ENCODE peak calls at places on chromosomes 4 and X, in four cellular contexts. J is testis, B is uterus, N is hepatocyte. E is an unnamed sample.
A peak's percentile ranks its signal among the peaks of the same experiment; 100 is the strongest.

GRCh38 chr4:99462875-99463464 is 27.8 kb upstream of the ADH7 start:
- DNase-seq in N (peak; percentile 77), B (peak; percentile 39), J (peak; percentile 71), E (peak; percentile 52)

GRCh38 chr4:39464886-39465501 is 6.1 kb downstream of the LIAS start:
- DNase-seq in N (peak; percentile 76), J (no peak), B (no peak), E (no peak)

GRCh38 chr4:108560624-108561023 is 59.8 kb upstream of the RPL34 start:
- DNase-seq in B (no peak), N (no peak), J (no peak), E (no peak)

GRCh38 chrX:77595848-77596247 is 148.7 kb downstream of the FGF16 start:
- DNase-seq in B (no peak), N (no peak), J (no peak), E (no peak)

GRCh38 chrX:102963955-102964354 is 26.9 kb downstream of the RAB40AL start:
- DNase-seq in N (no peak), J (no peak), B (no peak), E (no peak)

GRCh38 chr4:127622923-127623754 is 9.6 kb upstream of the INTU start:
- DNase-seq in B (peak; percentile 29), J (peak; percentile 43), N (peak; percentile 73), E (no peak)

GRCh38 chr4:85968945-85969830 is 390.7 kb downstream of the MAPK10 start:
- DNase-seq in B (no peak), N (peak; percentile 59), J (no peak), E (no peak)

GRCh38 chr4:87112063-87112462 is 108.4 kb downstream of the KLHL8 start:
- DNase-seq in J (no peak), B (no peak), N (no peak), E (no peak)

GRCh38 chr4:100633269-100633668 is 115.4 kb upstream of the EMCN start:
- DNase-seq in B (no peak), J (no peak), N (no peak), E (no peak)

GRCh38 chrX:100649550-100650356 is 5.8 kb downstream of the SRPX2 start:
- DNase-seq in N (peak; percentile 81), B (peak; percentile 79), J (peak; percentile 59), E (peak; percentile 47)

GRCh38 chrX:102042706-102043325 is 82.7 kb upstream of the TCEAL2 start:
- DNase-seq in N (no peak), B (no peak), J (no peak), E (no peak)

GRCh38 chrX:40094041-40094899 is 3.5 kb downstream of the BCOR start:
- DNase-seq in B (peak; percentile 40), N (peak; percentile 77), J (peak; percentile 86), E (no peak)

GRCh38 chrX:132023117-132023895 is at the start of gene STK26:
- DNase-seq in B (peak; percentile 79), N (peak; percentile 80), J (peak; percentile 67), E (peak; percentile 75)

GRCh38 chr4:107951551-107951950 is 20.2 kb downstream of the CYP2U1 start:
- DNase-seq in N (peak; percentile 5), B (no peak), J (no peak), E (no peak)

GRCh38 chrX:84469226-84469625 is 33.0 kb downstream of the HDX start:
- DNase-seq in B (no peak), J (no peak), N (peak; percentile 26), E (no peak)

GRCh38 chrX:133637765-133638164 is 222.5 kb upstream of the GPC4 start:
- DNase-seq in B (no peak), J (no peak), N (no peak), E (no peak)

GRCh38 chrX:113892401-113892800 is 691.5 kb upstream of the HTR2C start:
- DNase-seq in J (no peak), B (no peak), N (peak; percentile 17), E (no peak)

GRCh38 chr4:186264660-186265059 is 1.3 kb upstream of the F11 start:
- DNase-seq in B (no peak), J (no peak), N (no peak), E (no peak)

GRCh38 chr4:158327525-158327924 is 117.2 kb downstream of the TMEM144 start:
- DNase-seq in J (no peak), B (no peak), N (peak; percentile 6), E (no peak)

GRCh38 chr4:6239968-6240367 is 29.7 kb upstream of the WFS1 start:
- DNase-seq in N (no peak), B (no peak), J (no peak), E (no peak)

GRCh38 chrX:16807548-16807947 is 21.3 kb downstream of the TXLNG start:
- DNase-seq in N (peak; percentile 61), B (no peak), J (peak; percentile 19), E (no peak)

GRCh38 chr4:121485190-121485804 is 104.5 kb upstream of the QRFPR start:
- DNase-seq in J (no peak), B (no peak), N (no peak), E (no peak)

GRCh38 chr4:12912896-12913418 is 571.2 kb downstream of the RAB28 start:
- DNase-seq in N (no peak), J (no peak), B (no peak), E (no peak)

GRCh38 chrX:17860811-17861495 is at the start of gene RAI2:
- DNase-seq in J (peak; percentile 50), N (peak; percentile 50), B (peak; percentile 45), E (peak; percentile 52)

GRCh38 chr4:7161721-7162214 is 30.6 kb upstream of the SORCS2 start:
- DNase-seq in B (peak; percentile 32), J (peak; percentile 78), N (no peak), E (no peak)

GRCh38 chr4:8580321-8581093 is at the start of gene GPR78:
- DNase-seq in J (peak; percentile 51), N (peak; percentile 90), B (peak; percentile 41), E (no peak)

GRCh38 chr4:62814510-62815047 is 1594.7 kb downstream of the TECRL start:
- DNase-seq in N (no peak), J (peak; percentile 60), B (no peak), E (no peak)

GRCh38 chrX:12946406-12946805 is 28.5 kb upstream of the TMSB4X start:
- DNase-seq in N (no peak), B (no peak), J (no peak), E (no peak)
- H3K4me1 ChIP-seq in N (peaks cover 31% of the 10 kb centered on the region), B (no peaks in the 10 kb centered on the region), J (peaks cover 6% of the 10 kb centered on the region), E (peaks cover 6% of the 10 kb centered on the region)

DNA sequence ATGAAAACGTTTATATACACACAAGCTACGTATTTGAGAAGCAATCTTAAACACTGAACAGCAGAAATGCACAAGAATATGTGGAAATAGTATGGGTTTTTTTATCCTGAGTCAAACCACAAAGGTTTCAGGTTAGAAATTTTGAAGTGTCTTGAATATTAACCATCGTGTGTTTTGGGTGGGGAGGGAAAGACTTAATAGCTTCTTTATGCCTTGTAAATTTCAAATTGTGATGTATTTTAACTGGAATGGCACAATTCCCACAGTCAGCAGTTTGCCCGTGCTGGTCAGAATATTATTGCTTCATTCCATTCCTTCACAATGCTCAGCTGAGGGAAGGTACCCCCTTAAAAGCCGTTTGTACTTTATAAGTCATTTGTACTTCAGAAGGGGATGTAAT is 67.5 kb upstream of the WDR1 start:
- DNase-seq in N (no peak), B (no peak), J (no peak), E (no peak)
- H3K9me3 ChIP-seq in N (no peaks in the 10 kb centered on the region), B (no peaks in the 10 kb centered on the region), J (no peaks in the 10 kb centered on the region), E (no peaks in the 10 kb centered on the region)

GRCh38 chrX:2696698-2697215 is 5.7 kb downstream of the CD99 start:
- DNase-seq in J (no peak), N (no peak), B (no peak), E (no peak)
- H3K4me1 ChIP-seq in J (peaks cover 69% of the 10 kb centered on the region), N (peaks cover 48% of the 10 kb centered on the region), B (peaks cover 23% of the 10 kb centered on the region), E (peaks cover 61% of the 10 kb centered on the region)

GRCh38 chrX:155956649-155957048 is 40.8 kb upstream of the IL9R start:
- DNase-seq in N (no peak), B (no peak), J (no peak), E (no peak)

GRCh38 chrX:155953055-155953454 is 44.4 kb upstream of the IL9R start:
- DNase-seq in J (no peak), N (no peak), B (no peak), E (no peak)

GRCh38 chrX:155957843-155958242 is 39.7 kb upstream of the IL9R start:
- DNase-seq in N (no peak), J (no peak), B (no peak), E (no peak)

GRCh38 chrX:155956099-155956498 is 41.4 kb upstream of the IL9R start:
- DNase-seq in J (no peak), N (no peak), B (no peak), E (no peak)

GRCh38 chrX:155954793-155955192 is 42.7 kb upstream of the IL9R start:
- DNase-seq in J (no peak), N (no peak), B (no peak), E (no peak)
- H3K9me3 ChIP-seq in J (no peaks in the 10 kb centered on the region), N (no peaks in the 10 kb centered on the region), B (no peaks in the 10 kb centered on the region), E (no peaks in the 10 kb centered on the region)

GRCh38 chr4:139762715-139763114 is 97.1 kb downstream of the MGST2 start:
- DNase-seq in J (no peak), B (no peak), N (no peak), E (no peak)

GRCh38 chr4:139763668-139764067 is 98.0 kb downstream of the MGST2 start:
- DNase-seq in J (no peak), B (no peak), N (peak; percentile 32), E (no peak)

GRCh38 chr4:139760558-139760957 is 94.9 kb downstream of the MGST2 start:
- DNase-seq in N (no peak), B (no peak), J (no peak), E (no peak)

GRCh38 chr4:139763205-139763604 is 97.6 kb downstream of the MGST2 start:
- DNase-seq in J (no peak), B (no peak), N (no peak), E (no peak)

GRCh38 chr4:139761461-139761860 is 95.8 kb downstream of the MGST2 start:
- DNase-seq in N (no peak), B (no peak), J (no peak), E (no peak)
- H3K4me1 ChIP-seq in N (peaks cover 24% of the 10 kb centered on the region), B (peaks cover 4% of the 10 kb centered on the region), J (peaks cover 14% of the 10 kb centered on the region), E (peaks cover 15% of the 10 kb centered on the region)

GRCh38 chrX:150087612-150088011 is 149.3 kb upstream of the EOLA2 start:
- DNase-seq in N (no peak), B (no peak), J (no peak), E (no peak)

GRCh38 chrX:150088042-150088441 is 149.8 kb upstream of the EOLA2 start:
- DNase-seq in N (no peak), B (no peak), J (no peak), E (no peak)

GRCh38 chrX:150085881-150086280 is 147.6 kb upstream of the EOLA2 start:
- DNase-seq in B (no peak), J (no peak), N (no peak), E (no peak)

GRCh38 chrX:150086371-150086770 is 148.1 kb upstream of the EOLA2 start:
- DNase-seq in J (no peak), N (no peak), B (no peak), E (no peak)

DNA sequence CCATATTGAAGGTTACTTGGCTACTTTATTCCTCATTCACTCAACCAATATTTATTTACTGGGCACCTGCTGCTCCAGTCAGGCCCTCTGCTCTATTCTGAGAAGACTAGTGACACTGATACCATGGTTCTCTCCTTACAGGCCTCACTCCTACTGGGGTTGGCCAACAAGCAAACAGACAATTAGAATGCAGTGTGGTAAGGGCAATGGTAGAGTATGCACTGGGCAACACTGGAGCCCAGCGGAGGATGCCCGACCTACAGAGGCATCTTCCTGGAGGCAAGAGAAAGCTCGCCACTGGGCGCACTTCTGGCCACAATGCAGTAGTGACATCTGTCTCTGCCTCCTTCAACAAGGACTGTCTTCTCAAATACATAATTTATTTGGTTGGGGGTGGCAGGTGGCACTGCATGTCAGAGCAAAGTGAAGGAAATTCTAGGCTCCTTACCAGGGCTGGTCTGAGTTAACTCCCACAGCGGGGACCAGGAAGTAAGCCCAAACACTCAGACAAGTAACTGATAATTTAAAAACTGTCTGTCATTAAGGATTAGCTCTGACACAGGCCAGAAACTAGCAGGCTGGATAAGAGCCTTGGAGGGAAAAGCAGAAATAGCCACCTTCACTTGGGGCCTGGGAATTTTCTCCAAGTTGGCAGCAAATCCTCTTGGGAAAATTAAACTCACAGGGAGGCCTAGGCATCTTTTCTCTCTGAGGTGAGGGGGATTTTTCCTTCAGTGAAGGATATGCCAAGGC is 150.7 kb upstream of the EOLA2 start:
- DNase-seq in B (no peak), J (no peak), N (no peak), E (no peak)
- H3K9me3 ChIP-seq in B (no peaks in the 10 kb centered on the region), J (no peaks in the 10 kb centered on the region), N (no peaks in the 10 kb centered on the region), E (no peaks in the 10 kb centered on the region)

E was measured in lung.